ENCODE peak calls at places on chromosomes 11 and 22, in six cellular contexts. R is H9, Q is IMR-90, P is neuronal stem cell, O is H1, D is mesenchymal stem cell. U is an unnamed sample.

GRCh38 chr11:73784080-73784634 is 3.5 kb upstream of the MRPL48 start:
- DNase-seq in R (peak), Q (peak), P (no peak), O (no peak), D (peak), U (peak)

GRCh38 chr11:66670816-66671215 is 6.9 kb downstream of the RBM4B start:
- DNase-seq in R (no peak), Q (no peak), P (no peak), O (no peak), D (no peak), U (no peak)

GRCh38 chr11:73292481-73292880 is 15.6 kb upstream of the ARHGEF17 start:
- DNase-seq in R (no peak), Q (no peak), P (no peak), O (no peak), D (no peak), U (no peak)

GRCh38 chr22:47805394-47805935 is 1043.0 kb downstream of the TBC1D22A start:
- DNase-seq in R (no peak), Q (no peak), P (no peak), O (no peak), D (no peak), U (no peak)

GRCh38 chr22:36258750-36259619 is 6.1 kb downstream of the APOL1 start:
- DNase-seq in R (peak), Q (peak), P (peak), O (peak), D (peak), U (peak)

GRCh38 chr11:67638535-67639437 is 777 bp downstream of the TBX10 start:
- DNase-seq in R (peak), Q (no peak), P (no peak), O (no peak), D (no peak), U (no peak)

GRCh38 chr11:44627911-44628729 is 62.7 kb downstream of the CD82 start:
- DNase-seq in R (peak), Q (peak), P (no peak), O (no peak), D (peak), U (no peak)

GRCh38 chr11:123174196-123175183 is 20.6 kb downstream of the CLMP start:
- DNase-seq in R (no peak), Q (peak), P (peak), O (no peak), D (peak), U (peak)

GRCh38 chr22:32649515-32650200 is 151.8 kb upstream of the TIMP3 start:
- DNase-seq in R (no peak), Q (peak), P (no peak), O (no peak), D (peak), U (no peak)

GRCh38 chr22:50441428-50441993 is 33.3 kb downstream of the SBF1 start:
- DNase-seq in R (no peak), Q (no peak), P (no peak), O (no peak), D (no peak), U (no peak)

GRCh38 chr22:47027766-47028165 is 265.3 kb downstream of the TBC1D22A start:
- DNase-seq in R (no peak), Q (no peak), P (no peak), O (no peak), D (no peak), U (no peak)

GRCh38 chr11:29328961-29329441 is 687.8 kb downstream of the KCNA4 start:
- DNase-seq in R (no peak), Q (peak), P (peak), O (no peak), D (peak), U (peak)

GRCh38 chr11:34659096-34659733 is 38.3 kb downstream of the EHF start:
- DNase-seq in R (no peak), Q (no peak), P (no peak), O (no peak), D (no peak), U (no peak)

GRCh38 chr11:44808053-44808753 is 81.4 kb downstream of the TSPAN18 start:
- DNase-seq in R (no peak), Q (no peak), P (no peak), O (no peak), D (no peak), U (no peak)

GRCh38 chr11:67453816-67454732 is 1.1 kb upstream of the CABP4 start:
- DNase-seq in R (no peak), Q (no peak), P (no peak), O (no peak), D (no peak), U (no peak)

GRCh38 chr22:39954584-39955055 is 5.6 kb upstream of the TMA7B start:
- DNase-seq in R (no peak), Q (peak), P (no peak), O (no peak), D (peak), U (no peak)

GRCh38 chr22:31295831-31296230 is 3.5 kb upstream of the PIK3IP1 start:
- DNase-seq in R (no peak), Q (peak), P (no peak), O (no peak), D (peak), U (no peak)

GRCh38 chr22:47320560-47320959 is 558.1 kb downstream of the TBC1D22A start:
- DNase-seq in R (no peak), Q (no peak), P (no peak), O (no peak), D (no peak), U (no peak)

GRCh38 chr11:120061761-120062560 is 76.0 kb downstream of the TRIM29 start:
- DNase-seq in R (peak), Q (no peak), P (peak), O (peak), D (no peak), U (peak)

GRCh38 chr22:50072714-50073538 is 12.3 kb downstream of the MLC1 start:
- DNase-seq in R (no peak), Q (no peak), P (no peak), O (no peak), D (no peak), U (no peak)

GRCh38 chr11:102974552-102975280 is 19.2 kb upstream of the MMP13 start:
- DNase-seq in R (no peak), Q (peak), P (no peak), O (no peak), D (peak), U (no peak)

DNA sequence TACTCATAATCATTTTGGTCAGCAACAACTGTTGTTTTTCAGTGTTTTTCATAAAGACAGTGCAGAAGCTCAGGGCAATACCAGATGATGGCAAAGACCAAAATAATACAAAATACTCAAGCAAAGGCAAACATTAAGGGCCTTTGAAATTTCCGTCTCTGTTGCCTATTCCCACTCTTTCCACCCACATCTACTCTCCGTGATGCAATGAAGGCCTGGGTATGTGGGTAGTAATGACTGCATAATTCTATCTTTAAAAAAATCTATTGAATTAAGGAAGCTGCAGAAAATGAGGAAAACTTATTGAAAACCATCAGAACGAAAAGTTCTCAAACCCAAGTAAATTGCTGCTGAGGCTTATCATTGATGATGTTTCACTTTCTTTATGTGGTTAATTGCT is 203.3 kb downstream of the MAML2 start:
- DNase-seq in R (no peak), Q (no peak), P (no peak), O (no peak), D (no peak), U (no peak)
- H2BK15ac ChIP-seq in R (no peak), Q (no peak), P (no peak), O (no peak), D (no peak), U (no peak)

GRCh38 chr11:46249103-46249942 is 28.1 kb upstream of the CREB3L1 start:
- DNase-seq in R (no peak), Q (peak), P (no peak), O (no peak), D (peak), U (no peak)
- H4K8ac ChIP-seq in R (no peak), Q (peak), P (no peak), O (no peak), D (no peak), U (no peak)

GRCh38 chr22:37842015-37842793 is 1.9 kb downstream of the ANKRD54 start:
- DNase-seq in R (no peak), Q (no peak), P (no peak), O (no peak), D (no peak), U (no peak)
- H2BK15ac ChIP-seq in R (no peak), Q (no peak), P (no peak), O (no peak), D (no peak), U (no peak)

GRCh38 chr22:37904572-37905533 is 1.2 kb upstream of the MICALL1 start:
- DNase-seq in R (peak), Q (peak), P (no peak), O (peak), D (peak), U (peak)

GRCh38 chr22:37907036-37907954 is 1.2 kb downstream of the MICALL1 start:
- DNase-seq in R (no peak), Q (peak), P (no peak), O (no peak), D (peak), U (no peak)

GRCh38 chr22:37909756-37910155 is 3.7 kb downstream of the MICALL1 start:
- DNase-seq in R (no peak), Q (no peak), P (no peak), O (no peak), D (no peak), U (no peak)

GRCh38 chr22:37906364-37907008 is 389 bp downstream of the MICALL1 start:
- DNase-seq in R (no peak), Q (no peak), P (no peak), O (peak), D (peak), U (no peak)

GRCh38 chr22:37905534-37906363 is at the start of gene MICALL1:
- DNase-seq in R (peak), Q (peak), P (no peak), O (peak), D (peak), U (peak)
- H4K8ac ChIP-seq in R (no peak), Q (peak), P (no peak), O (peak), D (peak), U (peak)

GRCh38 chr11:129445226-129445625 is 69.6 kb downstream of the BARX2 start:
- DNase-seq in R (no peak), Q (no peak), P (no peak), O (no peak), D (no peak), U (no peak)
- H2BK15ac ChIP-seq in R (no peak), Q (no peak), P (no peak), O (no peak), D (no peak), U (no peak)

GRCh38 chr11:65542738-65543390 is 15.3 kb downstream of the LTBP3 start:
- DNase-seq in R (no peak), Q (no peak), P (no peak), O (no peak), D (no peak), U (no peak)

GRCh38 chr11:65538915-65539374 is 14.1 kb downstream of the SCYL1 start:
- DNase-seq in R (peak), Q (no peak), P (no peak), O (peak), D (no peak), U (peak)

GRCh38 chr11:65540290-65541092 is 15.6 kb downstream of the SCYL1 start:
- DNase-seq in R (peak), Q (peak), P (peak), O (peak), D (peak), U (peak)

GRCh38 chr11:65539401-65540289 is 14.8 kb downstream of the SCYL1 start:
- DNase-seq in R (peak), Q (no peak), P (no peak), O (peak), D (no peak), U (peak)

DNA sequence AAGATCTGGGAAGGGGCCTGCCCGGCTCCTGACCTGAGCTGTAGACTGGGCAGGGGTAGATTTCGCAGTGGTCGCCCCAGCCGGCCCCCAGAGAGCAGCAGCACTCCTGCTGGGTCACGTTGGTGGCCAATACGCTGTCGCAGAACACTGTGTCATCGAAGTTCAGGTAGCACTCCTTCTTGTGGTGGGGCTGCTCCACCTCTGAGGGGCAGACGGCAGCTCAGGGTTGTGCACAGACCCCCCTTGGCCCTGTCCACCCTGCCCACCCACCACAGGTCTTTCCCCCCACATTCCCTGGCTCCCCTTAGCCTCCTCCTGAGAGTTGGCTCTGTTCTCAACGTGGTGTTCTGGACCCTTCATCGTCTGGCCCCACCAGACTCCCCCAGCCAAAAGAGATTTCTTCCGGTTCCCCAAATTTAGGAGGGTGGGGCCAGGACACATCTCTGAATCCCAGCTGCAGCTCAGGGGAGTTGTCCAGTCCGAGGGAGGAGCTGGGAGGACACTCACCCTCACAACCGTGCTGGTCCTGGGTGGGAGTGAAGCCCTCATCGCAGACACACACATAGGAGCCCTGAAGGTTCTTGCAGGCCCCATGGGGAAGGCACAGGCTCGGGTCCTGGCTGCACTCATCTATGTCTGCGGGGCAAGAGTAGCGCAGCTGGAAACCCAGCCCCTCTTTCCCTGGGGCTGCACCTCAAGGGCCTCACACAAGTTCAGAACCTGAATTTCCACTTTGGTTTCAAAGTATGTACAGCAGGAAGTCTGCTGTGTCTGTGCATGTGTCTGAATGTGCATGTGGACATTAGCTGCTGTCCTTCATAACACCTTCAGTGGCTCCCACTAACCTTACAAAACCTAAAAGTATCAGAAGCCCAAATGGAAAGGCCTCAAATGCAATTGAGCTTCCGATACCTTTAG is 16.5 kb downstream of the SCYL1 start:
- DNase-seq in R (no peak), Q (no peak), P (no peak), O (no peak), D (no peak), U (no peak)
- H4K8ac ChIP-seq in R (no peak), Q (peak), P (no peak), O (no peak), D (peak), U (no peak)

GRCh38 chr11:115776916-115777315 is 272.7 kb upstream of the CADM1 start:
- DNase-seq in R (no peak), Q (no peak), P (no peak), O (no peak), D (no peak), U (peak)

GRCh38 chr11:115774756-115775155 is 270.5 kb upstream of the CADM1 start:
- DNase-seq in R (no peak), Q (no peak), P (no peak), O (no peak), D (no peak), U (no peak)

GRCh38 chr11:115778928-115779650 is 274.9 kb upstream of the CADM1 start:
- DNase-seq in R (no peak), Q (peak), P (no peak), O (no peak), D (no peak), U (peak)

GRCh38 chr11:115780625-115781024 is 276.4 kb upstream of the CADM1 start:
- DNase-seq in R (no peak), Q (no peak), P (no peak), O (no peak), D (no peak), U (peak)

GRCh38 chr11:115775846-115776245 is 271.6 kb upstream of the CADM1 start:
- DNase-seq in R (no peak), Q (no peak), P (no peak), O (no peak), D (no peak), U (no peak)
- H2BK15ac ChIP-seq in R (no peak), Q (no peak), P (no peak), O (no peak), D (no peak), U (no peak)

GRCh38 chr11:118690553-118691304 is 11.3 kb upstream of the TREH start:
- DNase-seq in R (no peak), Q (no peak), P (no peak), O (no peak), D (no peak), U (no peak)

GRCh38 chr11:118688851-118689502 is 9.5 kb upstream of the TREH start:
- DNase-seq in R (no peak), Q (no peak), P (no peak), O (no peak), D (no peak), U (no peak)

GRCh38 chr11:118687906-118688305 is 8.5 kb upstream of the TREH start:
- DNase-seq in R (no peak), Q (no peak), P (no peak), O (no peak), D (no peak), U (no peak)

GRCh38 chr11:118689503-118689851 is 10.0 kb upstream of the TREH start:
- DNase-seq in R (no peak), Q (no peak), P (peak), O (no peak), D (no peak), U (no peak)

GRCh38 chr11:118689852-118690552 is 10.6 kb upstream of the TREH start:
- DNase-seq in R (peak), Q (peak), P (peak), O (peak), D (peak), U (peak)
- H4K8ac ChIP-seq in R (no peak), Q (peak), P (no peak), O (peak), D (peak), U (no peak)

DNA sequence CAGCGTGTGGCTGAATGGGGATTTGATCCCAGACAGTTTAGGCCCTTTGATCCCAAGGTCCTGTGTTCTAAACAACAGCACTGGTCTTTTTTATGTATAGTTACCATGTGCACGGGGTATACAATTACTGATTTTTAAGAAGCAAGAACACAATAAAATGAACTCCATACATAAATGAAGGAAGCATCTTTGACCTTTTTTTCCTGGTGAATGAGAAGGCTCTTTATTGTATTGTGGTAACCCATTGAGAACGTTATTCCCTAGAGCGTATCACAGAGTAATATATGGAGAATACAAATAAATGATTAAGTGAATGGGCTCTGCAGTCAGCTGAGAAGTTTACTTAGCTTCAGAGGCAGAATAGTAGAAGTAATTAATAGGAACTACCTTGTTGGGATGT is 563.6 kb downstream of the NTM start:
- DNase-seq in R (no peak), Q (no peak), P (no peak), O (no peak), D (no peak), U (no peak)
- H2BK15ac ChIP-seq in R (no peak), Q (no peak), P (no peak), O (no peak), D (no peak), U (no peak)

U was measured in mesendoderm.